ENCODE peak calls at places on chromosomes 13 and 19, in four cellular contexts. J is K562, Q is HepG2, C is H1. H is an unnamed sample.

GRCh38 chr19:32662186-32662585 is 12.8 kb downstream of the ANKRD27 start:
- DNase-seq in J (no peak), Q (no peak), C (no peak), H (peak)

GRCh38 chr19:42421591-42422031 is 5.6 kb downstream of the LIPE start:
- DNase-seq in Q (no peak), C (no peak), J (no peak), H (peak)

GRCh38 chr19:16366433-16367268 is 42.0 kb downstream of the KLF2 start:
- DNase-seq in Q (no peak), J (no peak), C (no peak), H (no peak)

GRCh38 chr13:73465629-73465974 is 406.8 kb downstream of the KLF5 start:
- DNase-seq in J (peak), Q (no peak), C (no peak), H (no peak)

GRCh38 chr13:44155422-44156293 is 218.0 kb upstream of the SERP2 start:
- DNase-seq in J (no peak), Q (no peak), C (no peak), H (peak)

GRCh38 chr13:60226507-60226906 is 62.8 kb upstream of the DIAPH3 start:
- DNase-seq in J (peak), Q (peak), C (no peak), H (peak)

GRCh38 chr13:21328201-21328600 is 130.9 kb downstream of the ZDHHC20 start:
- DNase-seq in J (no peak), C (peak), Q (no peak), H (no peak)

GRCh38 chr13:101892296-101892695 is 439.8 kb downstream of the ITGBL1 start:
- DNase-seq in Q (no peak), C (no peak), J (no peak), H (no peak)

GRCh38 chr19:53808710-53809125 is 15.4 kb downstream of the NLRP12 start:
- DNase-seq in Q (peak), J (no peak), C (no peak), H (peak)

GRCh38 chr13:54965881-54966280 is 1937.3 kb downstream of the OLFM4 start:
- DNase-seq in Q (no peak), C (no peak), J (no peak), H (no peak)

GRCh38 chr13:112931028-112931934 is 37.7 kb upstream of the MCF2L start:
- DNase-seq in J (peak), C (peak), Q (peak), H (peak)

GRCh38 chr19:40280608-40281221 is 4.4 kb downstream of the AKT2 start:
- DNase-seq in Q (no peak), J (no peak), C (no peak), H (no peak)

GRCh38 chr19:50722248-50723013 is 733 bp upstream of the CLEC11A start:
- DNase-seq in Q (no peak), C (no peak), J (no peak), H (no peak)

GRCh38 chr13:27833206-27833605 is 40.9 kb downstream of the GSX1 start:
- DNase-seq in C (no peak), J (no peak), Q (no peak), H (no peak)

GRCh38 chr19:4140237-4140711 is 13.2 kb upstream of the CREB3L3 start:
- DNase-seq in J (peak), C (peak), Q (peak), H (peak)

GRCh38 chr13:33940898-33941297 is 122.9 kb downstream of the RFC3 start:
- DNase-seq in C (no peak), Q (no peak), J (no peak), H (peak)

GRCh38 chr19:15072930-15073647 is 8.9 kb upstream of the OR1I1 start:
- DNase-seq in J (no peak), C (no peak), Q (peak), H (no peak)

GRCh38 chr19:11373166-11373884 is 1.1 kb upstream of the SWSAP1 start:
- DNase-seq in J (no peak), Q (no peak), C (no peak), H (no peak)

GRCh38 chr13:111469450-111469849 is 149.0 kb downstream of the TEX29 start:
- DNase-seq in J (no peak), Q (no peak), C (no peak), H (no peak)

GRCh38 chr13:94542917-94543316 is 53.0 kb downstream of the TGDS start:
- DNase-seq in C (no peak), Q (no peak), J (no peak), H (no peak)

GRCh38 chr13:69948016-69948415 is 159.6 kb upstream of the ATXN8OS start:
- DNase-seq in J (no peak), Q (no peak), C (no peak), H (peak)

GRCh38 chr13:60112771-60113170 is 51.0 kb downstream of the DIAPH3 start:
- DNase-seq in Q (no peak), C (no peak), J (no peak), H (no peak)

GRCh38 chr19:3785464-3785937 is 680 bp downstream of the MATK start:
- DNase-seq in Q (no peak), J (peak), C (no peak), H (no peak)

GRCh38 chr13:99978781-99979452 is 2.7 kb upstream of the ZIC2 start:
- DNase-seq in J (no peak), C (no peak), Q (no peak), H (no peak)

GRCh38 chr19:3094638-3095374 is 644 bp downstream of the GNA11 start:
- DNase-seq in C (no peak), Q (no peak), J (no peak), H (no peak)

GRCh38 chr19:33186835-33187540 is 7.1 kb upstream of the LRP3 start:
- DNase-seq in Q (no peak), J (no peak), C (no peak), H (no peak)

GRCh38 chr19:58554494-58555368 is at the start of gene CHMP2A:
- DNase-seq in Q (peak), C (peak), J (peak), H (peak)

GRCh38 chr13:101979825-101980224 is 422.0 kb downstream of the FGF14 start:
- DNase-seq in J (no peak), Q (no peak), C (no peak), H (no peak)

GRCh38 chr13:95256086-95256485 is 45.2 kb downstream of the ABCC4 start:
- DNase-seq in Q (peak), C (no peak), J (no peak), H (peak)

GRCh38 chr19:4669723-4670480 is at the start of gene MYDGF:
- DNase-seq in Q (peak), C (peak), J (peak), H (peak)

GRCh38 chr19:51063664-51064063 is 1.2 kb downstream of the KLK13 start:
- DNase-seq in C (no peak), Q (no peak), J (no peak), H (no peak)

GRCh38 chr13:32045963-32046785 is 14.6 kb downstream of the FRY start:
- DNase-seq in J (no peak), Q (peak), C (no peak), H (peak)

GRCh38 chr13:70894258-70894657 is 786.0 kb upstream of the KLHL1 start:
- DNase-seq in C (no peak), Q (no peak), J (no peak), H (no peak)

GRCh38 chr13:40096357-40096911 is 441.0 kb downstream of the COG6 start:
- DNase-seq in J (no peak), Q (no peak), C (no peak), H (no peak)

GRCh38 chr13:88908896-88909535 is 1237.8 kb downstream of the SLITRK5 start:
- DNase-seq in C (no peak), J (no peak), Q (no peak), H (no peak)

GRCh38 chr19:17847538-17848366 is at the start of gene JAK3:
- DNase-seq in J (peak), C (peak), Q (peak), H (peak)

GRCh38 chr13:66967825-66968597 is 262.1 kb downstream of the PCDH9 start:
- DNase-seq in J (no peak), Q (no peak), C (no peak), H (no peak)

GRCh38 chr13:26500618-26501320 is 56.7 kb upstream of the WASF3 start:
- DNase-seq in Q (no peak), C (no peak), J (no peak), H (peak)
- TF ChIP-seq JUN in Q (no peak), C (no peak), J (no peak), H (no peak)

GRCh38 chr19:38684862-38685665 is 37.6 kb downstream of the ACTN4 start:
- DNase-seq in J (no peak), Q (no peak), C (no peak), H (no peak)
- H3K4me3 ChIP-seq in J (no peak), Q (peak), C (no peak), H (no peak)

DNA sequence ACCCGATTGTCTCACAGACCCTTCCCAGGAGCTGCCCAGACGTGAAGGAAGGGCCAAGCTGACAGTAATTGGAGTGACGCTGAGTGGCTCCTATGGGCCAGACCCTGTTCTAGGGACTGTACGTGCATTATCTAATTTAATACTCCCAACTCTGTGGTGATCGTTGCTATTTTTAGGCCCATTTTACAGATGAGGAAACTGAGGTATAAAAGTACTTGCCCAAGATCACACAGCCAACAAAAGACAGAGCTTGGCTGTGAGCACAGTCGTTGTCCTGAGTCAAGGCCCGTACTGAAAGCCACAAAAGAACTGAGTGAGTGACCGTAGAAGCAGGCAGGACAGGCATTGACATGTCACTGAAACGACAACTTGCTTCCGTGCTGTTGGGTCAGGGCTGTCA is 74.7 kb downstream of the ERICH6B start:
- DNase-seq in Q (no peak), J (no peak), C (no peak), H (no peak)
- TF ChIP-seq POLR2AphosphoS5 in Q (no peak), J (no peak), C (no peak), H (no peak)

GRCh38 chr19:18898533-18899408 is 2.8 kb upstream of the CERS1 start:
- DNase-seq in J (no peak), Q (no peak), C (no peak), H (no peak)

GRCh38 chr19:18901503-18901890 is 5.5 kb upstream of the CERS1 start:
- DNase-seq in J (no peak), Q (no peak), C (no peak), H (no peak)

GRCh38 chr19:18903146-18904056 is 7.4 kb upstream of the CERS1 start:
- DNase-seq in C (no peak), Q (no peak), J (no peak), H (no peak)

GRCh38 chr19:18899624-18900560 is 3.9 kb upstream of the CERS1 start:
- DNase-seq in J (no peak), C (no peak), Q (no peak), H (no peak)

GRCh38 chr19:18900700-18901502 is 4.9 kb upstream of the CERS1 start:
- DNase-seq in C (no peak), J (no peak), Q (no peak), H (no peak)
- TF ChIP-seq JUN in C (no peak), J (no peak), Q (no peak), H (no peak)

GRCh38 chr13:30371649-30372265 is 50.5 kb upstream of the UBE2L5 start:
- DNase-seq in C (no peak), Q (peak), J (no peak), H (peak)
- H3K4me3 ChIP-seq in C (no peak), Q (peak), J (no peak), H (no peak)

DNA sequence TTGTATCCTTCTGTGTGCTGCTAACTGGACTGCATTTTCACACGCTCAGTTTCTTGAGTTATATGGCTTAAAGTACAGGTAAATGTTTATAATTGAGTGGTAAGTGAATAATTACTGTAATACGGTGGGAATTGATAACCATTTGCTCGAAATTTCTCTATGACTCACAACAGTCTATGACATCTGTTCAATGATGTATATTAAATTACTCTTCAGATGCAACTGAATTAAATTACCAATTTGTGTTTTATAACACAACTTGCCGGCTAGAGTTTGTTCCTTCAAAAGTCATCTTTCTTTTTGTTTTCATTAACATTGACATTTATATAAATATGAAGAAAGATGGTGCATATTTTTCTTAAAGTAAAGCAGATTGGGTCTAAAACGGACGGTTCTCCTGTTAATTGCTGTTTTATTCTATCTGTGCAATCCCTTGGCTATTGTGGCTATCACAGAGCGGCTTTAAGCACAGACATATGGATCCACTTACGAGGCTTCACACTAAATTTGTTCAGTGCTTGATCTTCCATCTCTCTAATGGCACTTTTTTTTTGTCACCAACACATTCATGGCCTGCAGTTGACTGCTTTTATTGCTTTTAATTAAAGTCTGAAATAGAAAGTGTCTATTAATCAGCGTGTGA is 1291.6 kb upstream of the SLC10A2 start:
- DNase-seq in Q (no peak), C (no peak), J (no peak), H (no peak)
- TF ChIP-seq POLR2AphosphoS5 in Q (no peak), C (no peak), J (no peak), H (no peak)

GRCh38 chr19:35310811-35311465 is 18.0 kb upstream of the CD22 start:
- DNase-seq in Q (no peak), C (no peak), J (peak), H (no peak)

GRCh38 chr19:35311901-35312665 is 16.9 kb upstream of the CD22 start:
- DNase-seq in Q (no peak), J (peak), C (no peak), H (no peak)

GRCh38 chr19:35307990-35308389 is 16.0 kb downstream of the MAG start:
- DNase-seq in Q (no peak), C (no peak), J (peak), H (no peak)

GRCh38 chr19:35310331-35310730 is 18.4 kb downstream of the MAG start:
- DNase-seq in C (no peak), Q (no peak), J (peak), H (no peak)

GRCh38 chr19:35309481-35310279 is 17.7 kb downstream of the MAG start:
- DNase-seq in J (peak), C (no peak), Q (peak), H (no peak)
- TF ChIP-seq JUN in J (peak), C (no peak), Q (no peak), H (no peak)

DNA sequence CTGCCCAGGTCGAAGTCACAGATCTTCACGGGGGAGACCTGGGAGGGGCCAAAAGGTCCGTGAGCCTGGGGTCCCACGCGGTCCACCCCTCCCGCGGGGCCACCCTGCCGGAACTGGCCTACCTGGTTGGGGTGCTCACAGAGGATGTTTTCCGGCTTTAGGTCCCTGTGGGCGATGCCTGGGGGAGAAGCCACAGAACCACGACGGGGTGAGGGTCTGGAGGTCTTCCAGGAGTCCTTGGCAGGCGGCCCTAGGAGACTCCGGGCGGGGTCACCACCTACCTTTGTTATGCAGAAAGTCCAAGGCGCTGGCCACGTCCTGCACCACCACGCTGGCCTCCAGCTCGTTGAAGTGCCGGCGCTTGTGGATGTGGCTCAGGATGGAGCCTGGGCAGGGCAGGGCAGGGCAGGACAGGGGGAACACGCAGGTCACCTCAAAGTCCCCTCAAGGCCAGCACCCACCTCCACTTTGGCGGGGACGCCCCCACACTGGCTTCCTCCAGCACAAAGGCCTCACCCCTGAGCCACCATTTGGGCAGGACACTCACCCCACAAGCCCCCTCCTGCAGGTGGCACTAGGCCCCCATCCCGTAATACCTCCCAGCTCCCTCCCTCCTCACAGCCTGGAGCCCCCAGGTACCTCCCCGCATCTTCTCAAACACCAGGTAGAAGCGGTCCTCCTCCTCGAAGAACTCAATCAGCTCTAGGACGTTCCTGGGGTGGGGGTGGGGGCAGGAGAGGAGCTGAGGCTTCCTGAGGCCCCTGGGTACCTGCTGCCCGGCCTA is 8.4 kb downstream of the MKNK2 start:
- DNase-seq in Q (no peak), J (no peak), C (no peak), H (no peak)
- H3K4me3 ChIP-seq in Q (no peak), J (peak), C (no peak), H (no peak)

H was measured in endothelial cell of umbilical vein.